ENCODE peak calls at places on chromosome 10, in nine cellular contexts. One of them, this sample, is unnamed.

GRCh38 chr10:110989016-110989415 is 69.6 kb downstream of the SHOC2 start:
- DNase-seq in GM20000: no peak
- DNase-seq in body of pancreas: no peak
- DNase-seq in nephron progenitor cell: no peak
- DNase-seq in GM13977: no peak
- DNase-seq in endothelial cell of umbilical vein: no peak
- DNase-seq in AG04449: no peak
- DNase-seq in GM13976: no peak
- DNase-seq in HFFc6: no peak
- DNase-seq in this sample: no peak

GRCh38 chr10:44334621-44335184 is 50.2 kb downstream of the CXCL12 start:
- DNase-seq in GM20000: no peak
- DNase-seq in body of pancreas: no peak
- DNase-seq in nephron progenitor cell: no peak
- DNase-seq in GM13977: no peak
- DNase-seq in endothelial cell of umbilical vein: no peak
- DNase-seq in AG04449: peak
- DNase-seq in GM13976: no peak
- DNase-seq in HFFc6: peak
- DNase-seq in this sample: peak

GRCh38 chr10:82692458-82692857 is 817.5 kb downstream of the NRG3 start:
- DNase-seq in GM20000: no peak
- DNase-seq in body of pancreas: no peak
- DNase-seq in nephron progenitor cell: no peak
- DNase-seq in GM13977: no peak
- DNase-seq in endothelial cell of umbilical vein: no peak
- DNase-seq in AG04449: no peak
- DNase-seq in GM13976: no peak
- DNase-seq in HFFc6: no peak
- DNase-seq in this sample: no peak

GRCh38 chr10:86553639-86554038 is 32.0 kb upstream of the WAPL start:
- DNase-seq in GM20000: no peak
- DNase-seq in body of pancreas: no peak
- DNase-seq in nephron progenitor cell: no peak
- DNase-seq in GM13977: no peak
- DNase-seq in endothelial cell of umbilical vein: no peak
- DNase-seq in AG04449: no peak
- DNase-seq in GM13976: no peak
- DNase-seq in HFFc6: no peak
- DNase-seq in this sample: no peak

GRCh38 chr10:114783686-114784085 is 37.9 kb upstream of the FHIP2A start:
- DNase-seq in GM20000: no peak
- DNase-seq in body of pancreas: no peak
- DNase-seq in nephron progenitor cell: no peak
- DNase-seq in GM13977: no peak
- DNase-seq in endothelial cell of umbilical vein: no peak
- DNase-seq in AG04449: no peak
- DNase-seq in GM13976: no peak
- DNase-seq in HFFc6: no peak
- DNase-seq in this sample: no peak

GRCh38 chr10:4043897-4044296 is 258.9 kb upstream of the KLF6 start:
- DNase-seq in GM20000: no peak
- DNase-seq in body of pancreas: no peak
- DNase-seq in nephron progenitor cell: no peak
- DNase-seq in GM13977: no peak
- DNase-seq in endothelial cell of umbilical vein: peak
- DNase-seq in AG04449: no peak
- DNase-seq in GM13976: no peak
- DNase-seq in HFFc6: no peak
- DNase-seq in this sample: no peak

GRCh38 chr10:72762042-72762441 is 70.1 kb downstream of the MCU start:
- DNase-seq in GM20000: no peak
- DNase-seq in body of pancreas: no peak
- DNase-seq in nephron progenitor cell: no peak
- DNase-seq in GM13977: no peak
- DNase-seq in endothelial cell of umbilical vein: peak
- DNase-seq in AG04449: no peak
- DNase-seq in GM13976: no peak
- DNase-seq in HFFc6: no peak
- DNase-seq in this sample: no peak

GRCh38 chr10:14466256-14466655 is 135.5 kb upstream of the FRMD4A start:
- DNase-seq in GM20000: no peak
- DNase-seq in body of pancreas: no peak
- DNase-seq in nephron progenitor cell: no peak
- DNase-seq in GM13977: no peak
- DNase-seq in endothelial cell of umbilical vein: no peak
- DNase-seq in AG04449: no peak
- DNase-seq in GM13976: no peak
- DNase-seq in HFFc6: no peak
- DNase-seq in this sample: no peak

GRCh38 chr10:119595134-119595714 is 1.5 kb downstream of the TIAL1 start:
- DNase-seq in GM20000: no peak
- DNase-seq in body of pancreas: no peak
- DNase-seq in nephron progenitor cell: no peak
- DNase-seq in GM13977: no peak
- DNase-seq in endothelial cell of umbilical vein: peak
- DNase-seq in AG04449: no peak
- DNase-seq in GM13976: no peak
- DNase-seq in HFFc6: peak
- DNase-seq in this sample: no peak

GRCh38 chr10:11325817-11326216 is 285.6 kb downstream of the USP6NL start:
- DNase-seq in GM20000: no peak
- DNase-seq in body of pancreas: no peak
- DNase-seq in nephron progenitor cell: no peak
- DNase-seq in GM13977: no peak
- DNase-seq in endothelial cell of umbilical vein: no peak
- DNase-seq in AG04449: peak
- DNase-seq in GM13976: no peak
- DNase-seq in HFFc6: peak
- DNase-seq in this sample: peak

GRCh38 chr10:6659451-6659850 is 79.4 kb upstream of the PRKCQ start:
- DNase-seq in GM20000: no peak
- DNase-seq in body of pancreas: no peak
- DNase-seq in nephron progenitor cell: no peak
- DNase-seq in GM13977: no peak
- DNase-seq in endothelial cell of umbilical vein: no peak
- DNase-seq in AG04449: no peak
- DNase-seq in GM13976: no peak
- DNase-seq in HFFc6: no peak
- DNase-seq in this sample: no peak

GRCh38 chr10:6657669-6658068 is 77.6 kb upstream of the PRKCQ start:
- DNase-seq in GM20000: no peak
- DNase-seq in body of pancreas: no peak
- DNase-seq in nephron progenitor cell: no peak
- DNase-seq in GM13977: no peak
- DNase-seq in endothelial cell of umbilical vein: no peak
- DNase-seq in AG04449: no peak
- DNase-seq in GM13976: no peak
- DNase-seq in HFFc6: no peak
- DNase-seq in this sample: no peak

GRCh38 chr10:6665847-6666246 is 85.8 kb upstream of the PRKCQ start:
- DNase-seq in GM20000: no peak
- DNase-seq in body of pancreas: no peak
- DNase-seq in nephron progenitor cell: no peak
- DNase-seq in GM13977: peak
- DNase-seq in endothelial cell of umbilical vein: no peak
- DNase-seq in AG04449: no peak
- DNase-seq in GM13976: no peak
- DNase-seq in HFFc6: no peak
- DNase-seq in this sample: no peak

GRCh38 chr10:6660460-6660859 is 80.4 kb upstream of the PRKCQ start:
- DNase-seq in GM20000: no peak
- DNase-seq in body of pancreas: no peak
- DNase-seq in nephron progenitor cell: no peak
- DNase-seq in GM13977: no peak
- DNase-seq in endothelial cell of umbilical vein: no peak
- DNase-seq in AG04449: no peak
- DNase-seq in GM13976: no peak
- DNase-seq in HFFc6: no peak
- DNase-seq in this sample: no peak
- TF ChIP-seq CTCF in GM20000: no peak
- TF ChIP-seq CTCF in body of pancreas: no peak
- TF ChIP-seq CTCF in nephron progenitor cell: no peak
- TF ChIP-seq CTCF in GM13977: no peak
- TF ChIP-seq CTCF in endothelial cell of umbilical vein: no peak
- TF ChIP-seq CTCF in AG04449: no peak
- TF ChIP-seq CTCF in GM13976: no peak
- TF ChIP-seq CTCF in HFFc6: no peak
- TF ChIP-seq CTCF in this sample: no peak

GRCh38 chr10:71708897-71709882 is 10.4 kb downstream of the C10orf105 start:
- DNase-seq in GM20000: peak
- DNase-seq in body of pancreas: no peak
- DNase-seq in nephron progenitor cell: no peak
- DNase-seq in GM13977: no peak
- DNase-seq in endothelial cell of umbilical vein: no peak
- DNase-seq in AG04449: no peak
- DNase-seq in GM13976: no peak
- DNase-seq in HFFc6: no peak
- DNase-seq in this sample: no peak
- TF ChIP-seq CTCF in GM20000: no peak
- TF ChIP-seq CTCF in body of pancreas: no peak
- TF ChIP-seq CTCF in nephron progenitor cell: no peak
- TF ChIP-seq CTCF in GM13977: no peak
- TF ChIP-seq CTCF in endothelial cell of umbilical vein: no peak
- TF ChIP-seq CTCF in AG04449: no peak
- TF ChIP-seq CTCF in GM13976: no peak
- TF ChIP-seq CTCF in HFFc6: no peak
- TF ChIP-seq CTCF in this sample: no peak

GRCh38 chr10:124385627-124386185 is 33.0 kb downstream of the OAT start:
- DNase-seq in GM20000: no peak
- DNase-seq in body of pancreas: no peak
- DNase-seq in nephron progenitor cell: no peak
- DNase-seq in GM13977: no peak
- DNase-seq in endothelial cell of umbilical vein: no peak
- DNase-seq in AG04449: no peak
- DNase-seq in GM13976: no peak
- DNase-seq in HFFc6: no peak
- DNase-seq in this sample: no peak

GRCh38 chr10:124386186-124387077 is 32.3 kb downstream of the OAT start:
- DNase-seq in GM20000: no peak
- DNase-seq in body of pancreas: no peak
- DNase-seq in nephron progenitor cell: no peak
- DNase-seq in GM13977: no peak
- DNase-seq in endothelial cell of umbilical vein: no peak
- DNase-seq in AG04449: no peak
- DNase-seq in GM13976: no peak
- DNase-seq in HFFc6: no peak
- DNase-seq in this sample: no peak

GRCh38 chr10:124388823-124389612 is 29.7 kb downstream of the OAT start:
- DNase-seq in GM20000: peak
- DNase-seq in body of pancreas: peak
- DNase-seq in nephron progenitor cell: peak
- DNase-seq in GM13977: peak
- DNase-seq in endothelial cell of umbilical vein: peak
- DNase-seq in AG04449: no peak
- DNase-seq in GM13976: peak
- DNase-seq in HFFc6: peak
- DNase-seq in this sample: no peak

GRCh38 chr10:124388476-124388822 is 30.3 kb downstream of the OAT start:
- DNase-seq in GM20000: peak
- DNase-seq in body of pancreas: no peak
- DNase-seq in nephron progenitor cell: no peak
- DNase-seq in GM13977: no peak
- DNase-seq in endothelial cell of umbilical vein: no peak
- DNase-seq in AG04449: no peak
- DNase-seq in GM13976: peak
- DNase-seq in HFFc6: no peak
- DNase-seq in this sample: no peak

GRCh38 chr10:124387078-124387874 is 31.4 kb downstream of the OAT start:
- DNase-seq in GM20000: no peak
- DNase-seq in body of pancreas: no peak
- DNase-seq in nephron progenitor cell: no peak
- DNase-seq in GM13977: no peak
- DNase-seq in endothelial cell of umbilical vein: no peak
- DNase-seq in AG04449: no peak
- DNase-seq in GM13976: peak
- DNase-seq in HFFc6: no peak
- DNase-seq in this sample: no peak
- TF ChIP-seq CTCF in GM20000: peak
- TF ChIP-seq CTCF in body of pancreas: no peak
- TF ChIP-seq CTCF in nephron progenitor cell: no peak
- TF ChIP-seq CTCF in GM13977: no peak
- TF ChIP-seq CTCF in endothelial cell of umbilical vein: no peak
- TF ChIP-seq CTCF in AG04449: no peak
- TF ChIP-seq CTCF in GM13976: no peak
- TF ChIP-seq CTCF in HFFc6: peak
- TF ChIP-seq CTCF in this sample: no peak

GRCh38 chr10:32366111-32366510 is 19.2 kb upstream of the EPC1 start:
- DNase-seq in GM20000: no peak
- DNase-seq in body of pancreas: no peak
- DNase-seq in nephron progenitor cell: no peak
- DNase-seq in GM13977: no peak
- DNase-seq in endothelial cell of umbilical vein: no peak
- DNase-seq in AG04449: no peak
- DNase-seq in GM13976: no peak
- DNase-seq in HFFc6: no peak
- DNase-seq in this sample: no peak
- TF ChIP-seq CTCF in GM20000: no peak
- TF ChIP-seq CTCF in body of pancreas: no peak
- TF ChIP-seq CTCF in nephron progenitor cell: no peak
- TF ChIP-seq CTCF in GM13977: no peak
- TF ChIP-seq CTCF in endothelial cell of umbilical vein: no peak
- TF ChIP-seq CTCF in AG04449: no peak
- TF ChIP-seq CTCF in GM13976: no peak
- TF ChIP-seq CTCF in HFFc6: no peak
- TF ChIP-seq CTCF in this sample: no peak

DNA sequence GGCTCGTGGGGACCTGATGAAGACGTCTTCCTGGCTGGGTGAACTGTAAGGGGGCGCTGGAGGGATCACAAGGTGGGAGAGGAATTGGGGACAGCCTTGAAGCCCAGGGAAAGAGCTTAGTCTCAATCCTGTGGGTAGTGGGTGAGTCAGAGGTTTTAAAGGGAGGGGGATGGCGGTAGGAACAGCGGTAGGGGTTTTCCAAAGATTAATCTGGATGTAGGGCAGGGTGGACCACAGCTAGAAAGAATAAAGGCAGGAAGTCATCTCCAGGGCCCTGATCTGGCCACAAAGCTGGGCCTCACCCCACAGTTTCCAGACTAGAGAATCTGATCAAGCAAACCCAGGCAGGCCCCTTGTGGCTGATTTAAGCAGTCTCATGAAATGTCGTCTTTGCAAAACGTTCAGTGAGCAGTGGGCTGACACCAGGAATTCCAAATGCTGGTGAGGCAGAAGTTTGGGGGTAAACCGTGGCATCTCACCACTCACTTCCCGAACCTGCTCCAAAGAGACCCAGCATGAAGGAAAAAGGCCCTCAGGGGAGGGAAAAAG is 65.3 kb downstream of the CALML3 start:
- DNase-seq in GM20000: no peak
- DNase-seq in body of pancreas: no peak
- DNase-seq in nephron progenitor cell: no peak
- DNase-seq in GM13977: no peak
- DNase-seq in endothelial cell of umbilical vein: peak
- DNase-seq in AG04449: peak
- DNase-seq in GM13976: no peak
- DNase-seq in HFFc6: peak
- DNase-seq in this sample: no peak
- TF ChIP-seq CTCF in GM20000: no peak
- TF ChIP-seq CTCF in body of pancreas: no peak
- TF ChIP-seq CTCF in nephron progenitor cell: no peak
- TF ChIP-seq CTCF in GM13977: no peak
- TF ChIP-seq CTCF in endothelial cell of umbilical vein: peak
- TF ChIP-seq CTCF in AG04449: peak
- TF ChIP-seq CTCF in GM13976: no peak
- TF ChIP-seq CTCF in HFFc6: peak
- TF ChIP-seq CTCF in this sample: peak